ENCODE peak calls at places on chromosomes 11 and 22, in four cellular contexts. T is NCI-H1930, F is GM12891, H is EL. B is an unnamed sample.

GRCh38 chr11:88117281-88117858 is 57.9 kb downstream of the RAB38 start:
- DNase-seq in H (no peak), F (no peak), T (no peak), B (no peak)

GRCh38 chr11:116731097-116731761 is 41.6 kb downstream of the BUD13 start:
- DNase-seq in T (no peak), H (peak), F (no peak), B (no peak)

GRCh38 chr11:114821626-114822025 is 143.3 kb downstream of the NXPE2 start:
- DNase-seq in T (no peak), H (no peak), F (no peak), B (no peak)

GRCh38 chr11:132831272-132831671 is 701.0 kb downstream of the OPCML start:
- DNase-seq in T (no peak), F (no peak), H (no peak), B (no peak)

GRCh38 chr11:111422494-111423249 is 43.6 kb upstream of the POU2AF1 start:
- DNase-seq in T (peak), H (peak), F (no peak), B (peak)

GRCh38 chr11:11391796-11392195 is 38.7 kb upstream of the CSNK2A3 start:
- DNase-seq in T (no peak), F (no peak), H (peak), B (no peak)

GRCh38 chr22:38504731-38505594 is 1.1 kb downstream of the DDX17 start:
- DNase-seq in H (peak), F (peak), T (no peak), B (no peak)

GRCh38 chr22:33112606-33113005 is 54.4 kb upstream of the SYN3 start:
- DNase-seq in F (no peak), H (no peak), T (peak), B (no peak)

GRCh38 chr22:50146440-50147228 is 23.9 kb upstream of the PANX2 start:
- DNase-seq in T (no peak), H (peak), F (no peak), B (no peak)

GRCh38 chr11:116513894-116514293 is 258.9 kb downstream of the BUD13 start:
- DNase-seq in F (peak), H (peak), T (no peak), B (peak)

GRCh38 chr11:125925247-125925740 is 20.6 kb upstream of the VSIG10L2 start:
- DNase-seq in H (no peak), T (no peak), F (no peak), B (no peak)

GRCh38 chr11:26958005-26958404 is 35.9 kb upstream of the FIBIN start:
- DNase-seq in T (no peak), H (no peak), F (no peak), B (no peak)

GRCh38 chr22:26168199-26168915 is 905 bp upstream of the SEZ6L start:
- DNase-seq in F (no peak), H (no peak), T (no peak), B (no peak)

GRCh38 chr11:119645018-119645417 is 84.0 kb downstream of the NECTIN1 start:
- DNase-seq in H (no peak), T (no peak), F (no peak), B (no peak)

GRCh38 chr22:43118024-43118849 is 7.7 kb downstream of the BIK start:
- DNase-seq in H (no peak), F (no peak), T (no peak), B (no peak)

GRCh38 chr11:44047931-44048431 is at the start of gene ACCSL:
- DNase-seq in H (peak), T (no peak), F (no peak), B (no peak)

GRCh38 chr22:36546092-36546804 is 17.3 kb upstream of the EIF3D start:
- DNase-seq in H (peak), T (no peak), F (peak), B (no peak)

GRCh38 chr11:8099291-8099899 is 18.4 kb downstream of the TUB start:
- DNase-seq in T (peak), H (peak), F (no peak), B (no peak)

GRCh38 chr11:82797595-82797971 is 63.9 kb upstream of the FAM181B start:
- DNase-seq in T (no peak), F (no peak), H (no peak), B (no peak)

GRCh38 chr11:134069426-134069921 is 602 bp downstream of the JAM3 start:
- DNase-seq in T (no peak), H (peak), F (no peak), B (no peak)

GRCh38 chr11:57798905-57799559 is 37.4 kb downstream of the CTNND1 start:
- DNase-seq in H (peak), T (no peak), F (no peak), B (no peak)

GRCh38 chr11:126829716-126830115 is 170.9 kb downstream of the KIRREL3 start:
- DNase-seq in H (no peak), F (no peak), T (no peak), B (no peak)

GRCh38 chr11:78822931-78823423 is 248.3 kb upstream of the NARS2 start:
- DNase-seq in H (no peak), T (no peak), F (no peak), B (no peak)

GRCh38 chr22:42773161-42773560 is 52.5 kb upstream of the A4GALT start:
- DNase-seq in T (no peak), H (no peak), F (no peak), B (no peak)

GRCh38 chr11:36288442-36289225 is 590 bp downstream of the COMMD9 start:
- DNase-seq in H (no peak), T (no peak), F (no peak), B (no peak)